ENCODE peak calls at places on chromosomes 3 and 15, in ten cellular contexts. G is spleen; D is epithelial cell of proximal tubule; V is astrocyte of the spinal cord; F is epithelial cell of esophagus; Y is CD8-positive, alpha-beta T cell; X is fibroblast of the aortic adventitia; C is psoas muscle; E is cardiac fibroblast; I is dorsolateral prefrontal cortex. O is an unnamed sample.

GRCh38 chr3:172180473-172180872 is 141.1 kb downstream of the FNDC3B start:
- DNase-seq in G (no peak), D (no peak), V (no peak), F (no peak), Y (no peak), X (no peak), C (no peak), E (no peak), I (no peak), O (no peak)

GRCh38 chr3:35639251-35640185 is at the start of gene ARPP21:
- DNase-seq in G (peak; percentile 80), D (no peak), V (peak; percentile 36), F (no peak), Y (no peak), X (peak; percentile 3), C (peak; percentile 89), E (peak; percentile 26), I (peak; percentile 58), O (no peak)

GRCh38 chr15:26073430-26074333 is 210.6 kb upstream of the ATP10A start:
- DNase-seq in G (no peak), D (no peak), V (no peak), F (no peak), Y (no peak), X (no peak), C (no peak), E (no peak), I (no peak), O (no peak)

GRCh38 chr3:66748175-66748876 is 247.5 kb upstream of the LRIG1 start:
- DNase-seq in G (no peak), D (no peak), V (no peak), F (no peak), Y (no peak), X (peak; percentile 4), C (no peak), E (no peak), I (no peak), O (no peak)

GRCh38 chr15:39435244-39435643 is 145.6 kb upstream of the THBS1 start:
- DNase-seq in G (no peak), D (no peak), V (no peak), F (no peak), Y (no peak), X (no peak), C (no peak), E (no peak), I (no peak), O (no peak)

GRCh38 chr15:51094606-51095569 is at the start of gene TNFAIP8L3:
- DNase-seq in G (peak; percentile 76), D (no peak), V (no peak), F (peak; percentile 45), Y (no peak), X (peak; percentile 45), C (peak; percentile 50), E (peak; percentile 53), I (no peak), O (no peak)

GRCh38 chr3:26145769-26146168 is 355.9 kb downstream of the OXSM start:
- DNase-seq in G (no peak), D (no peak), V (no peak), F (no peak), Y (no peak), X (no peak), C (no peak), E (no peak), I (no peak), O (no peak)

GRCh38 chr3:42061711-42062408 is 29.3 kb upstream of the TRAK1 start:
- DNase-seq in G (no peak), D (peak; percentile 54), V (peak; percentile 85), F (peak; percentile 94), Y (no peak), X (peak; percentile 99), C (peak; percentile 92), E (peak; percentile 97), I (no peak), O (peak; percentile 83)

GRCh38 chr3:123083446-123084124 is 16.8 kb downstream of the PDIA5 start:
- DNase-seq in G (no peak), D (no peak), V (peak; percentile 34), F (no peak), Y (no peak), X (peak; percentile 87), C (no peak), E (peak; percentile 62), I (no peak), O (no peak)

DNA sequence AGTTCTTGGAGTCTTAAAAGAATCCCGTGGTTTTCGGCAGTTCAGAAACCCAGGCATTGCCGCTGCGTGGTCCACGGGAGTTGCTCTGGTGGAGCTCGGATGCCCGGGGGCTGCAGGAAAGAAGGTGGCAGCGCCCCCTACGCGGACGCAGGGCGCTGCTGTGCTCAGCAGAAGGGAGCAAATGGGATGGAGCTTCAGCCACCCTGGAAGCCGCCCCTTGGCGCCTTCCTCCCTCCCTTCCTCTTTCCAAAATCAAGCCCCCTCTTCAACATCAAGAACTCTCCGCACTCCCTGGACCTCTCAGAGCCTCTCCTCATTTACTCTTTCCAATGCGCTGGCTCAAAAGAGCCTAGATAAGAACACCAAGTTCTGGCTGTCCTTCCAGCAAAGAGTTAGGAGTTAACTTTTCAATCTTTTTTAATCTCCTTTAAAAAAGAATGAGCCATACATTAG is 880 bp upstream of the CHRNA7 start:
- DNase-seq in G (peak; percentile 71), D (no peak), V (peak; percentile 1), F (no peak), Y (no peak), X (no peak), C (peak; percentile 50), E (no peak), I (peak; percentile 56), O (no peak)
- TF ChIP-seq CTCF in G (no peak), D (peak; percentile 49), V (peak; percentile 40), F (no peak), Y (no peak), X (no peak), C (peak; percentile 37), E (no peak), I (peak; percentile 30), O (no peak)

GRCh38 chr3:167493240-167493639 is 19.4 kb upstream of the SERPINI2 start:
- DNase-seq in G (no peak), D (no peak), V (no peak), F (peak; percentile 4), Y (no peak), X (no peak), C (no peak), E (no peak), I (no peak), O (no peak)
- TF ChIP-seq CTCF in G (no peak), D (peak; percentile 63), V (peak; percentile 20), F (peak; percentile 31), Y (no peak), X (no peak), C (no peak), E (no peak), I (peak; percentile 20), O (no peak)

GRCh38 chr3:106794442-106794841 is 582.8 kb upstream of the CCDC54 start:
- DNase-seq in G (no peak), D (no peak), V (peak; percentile 20), F (no peak), Y (no peak), X (peak; percentile 28), C (no peak), E (peak; percentile 18), I (no peak), O (no peak)
- TF ChIP-seq CTCF in G (no peak), D (no peak), V (no peak), F (no peak), Y (no peak), X (no peak), C (no peak), E (no peak), I (no peak), O (no peak)

DNA sequence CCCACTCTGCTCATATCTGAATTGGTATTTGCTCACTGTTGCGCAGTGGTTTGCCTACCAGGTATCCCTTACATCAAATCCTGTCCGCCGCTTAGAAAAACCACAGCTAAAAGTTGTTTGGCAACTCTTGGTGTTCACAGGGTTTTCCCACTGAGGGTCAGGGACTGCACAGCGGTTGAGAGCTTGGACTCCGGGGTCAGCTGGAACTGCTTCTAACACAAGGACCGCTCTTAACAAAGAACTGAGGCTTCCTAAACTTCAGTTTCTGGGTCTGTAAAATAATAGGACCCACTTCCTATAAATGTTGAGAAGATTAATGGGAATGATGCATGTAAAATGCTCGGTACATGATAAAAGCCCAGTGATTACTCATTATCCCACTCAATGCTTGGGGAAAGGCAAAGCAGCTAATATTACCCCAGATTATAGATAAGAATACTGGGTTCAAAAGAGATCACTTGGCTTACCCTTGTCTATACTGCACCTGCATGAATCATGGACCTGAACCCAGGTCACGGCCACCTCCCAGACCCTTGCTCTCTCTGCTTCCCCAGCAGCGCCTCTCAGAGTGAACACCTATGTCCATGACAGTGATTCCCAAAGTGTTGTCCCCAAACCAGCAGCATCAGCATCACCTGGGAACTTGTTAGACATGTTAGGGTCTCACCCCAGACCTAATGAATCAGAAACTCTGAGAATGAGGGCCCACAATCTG is 36.1 kb downstream of the LIPC start:
- DNase-seq in G (no peak), D (peak; percentile 89), V (peak; percentile 68), F (no peak), Y (no peak), X (no peak), C (no peak), E (no peak), I (no peak), O (peak; percentile 63)
- TF ChIP-seq CTCF in G (no peak), D (no peak), V (no peak), F (no peak), Y (no peak), X (no peak), C (no peak), E (no peak), I (no peak), O (no peak)

GRCh38 chr3:7423995-7424394 is 563.1 kb downstream of the GRM7 start:
- DNase-seq in G (no peak), D (no peak), V (no peak), F (no peak), Y (no peak), X (no peak), C (no peak), E (no peak), I (no peak), O (no peak)

DNA sequence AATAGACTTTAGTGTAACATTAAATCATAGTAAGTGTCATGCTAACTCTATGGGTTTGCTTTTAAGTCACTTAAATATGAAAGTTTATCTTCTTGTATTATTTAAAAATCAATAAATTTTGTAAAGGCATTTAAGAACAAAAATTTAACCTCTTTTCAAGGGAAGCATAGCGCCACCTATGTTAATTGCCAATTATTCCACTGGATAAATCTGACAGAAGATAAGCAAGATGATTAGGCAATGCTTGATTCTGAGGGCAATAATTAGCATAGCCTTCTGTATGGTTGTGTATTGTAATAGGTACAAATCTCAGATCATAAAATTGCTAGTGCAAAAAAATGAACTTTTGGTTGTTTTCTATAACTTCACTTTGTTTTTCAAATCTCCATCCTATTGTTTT is 560.1 kb downstream of the GRM7 start:
- DNase-seq in G (no peak), D (no peak), V (no peak), F (no peak), Y (no peak), X (no peak), C (no peak), E (no peak), I (no peak), O (no peak)
- TF ChIP-seq CTCF in G (no peak), D (peak; percentile 27), V (no peak), F (no peak), Y (no peak), X (no peak), C (no peak), E (no peak), I (no peak), O (no peak)

GRCh38 chr3:9957214-9957613 is 5.0 kb upstream of the PRRT3 start:
- DNase-seq in G (no peak), D (no peak), V (peak; percentile 23), F (no peak), Y (no peak), X (peak; percentile 40), C (no peak), E (peak; percentile 41), I (no peak), O (no peak)
- TF ChIP-seq CTCF in G (no peak), D (peak; percentile 21), V (peak; percentile 12), F (no peak), Y (no peak), X (no peak), C (no peak), E (no peak), I (no peak), O (no peak)